ENCODE peak calls at places on chromosomes 1 and 21, in five cellular contexts. One of them, this sample, is unnamed.

GRCh38 chr1:55646181-55646580 is 431.0 kb upstream of the USP24 start:
- DNase-seq in K562: no peak
- DNase-seq in SK-N-SH: no peak
- DNase-seq in HepG2: no peak
- DNase-seq in H1: no peak
- DNase-seq in this sample: no peak

GRCh38 chr1:170097449-170097948 is 23.0 kb upstream of the KIFAP3 start:
- DNase-seq in K562: no peak
- DNase-seq in SK-N-SH: no peak
- DNase-seq in HepG2: no peak
- DNase-seq in H1: no peak
- DNase-seq in this sample: no peak

GRCh38 chr1:224189561-224189960 is 6.5 kb downstream of the DEGS1 start:
- DNase-seq in K562: no peak
- DNase-seq in SK-N-SH: no peak
- DNase-seq in HepG2: no peak
- DNase-seq in H1: no peak
- DNase-seq in this sample: no peak

GRCh38 chr1:21490774-21491482 is 18.3 kb upstream of the ALPL start:
- DNase-seq in K562: peak
- DNase-seq in SK-N-SH: peak
- DNase-seq in HepG2: peak
- DNase-seq in H1: no peak
- DNase-seq in this sample: no peak

GRCh38 chr1:198295975-198296374 is 139.2 kb downstream of the NEK7 start:
- DNase-seq in K562: no peak
- DNase-seq in SK-N-SH: no peak
- DNase-seq in HepG2: no peak
- DNase-seq in H1: no peak
- DNase-seq in this sample: no peak

GRCh38 chr1:6092211-6092610 is 46.5 kb downstream of the KCNAB2 start:
- DNase-seq in K562: no peak
- DNase-seq in SK-N-SH: no peak
- DNase-seq in HepG2: no peak
- DNase-seq in H1: no peak
- DNase-seq in this sample: no peak

GRCh38 chr1:236888126-236888525 is 93.0 kb downstream of the MTR start:
- DNase-seq in K562: no peak
- DNase-seq in SK-N-SH: no peak
- DNase-seq in HepG2: no peak
- DNase-seq in H1: no peak
- DNase-seq in this sample: no peak

GRCh38 chr1:160474392-160475242 is 48.4 kb downstream of the SLAMF6 start:
- DNase-seq in K562: no peak
- DNase-seq in SK-N-SH: no peak
- DNase-seq in HepG2: no peak
- DNase-seq in H1: no peak
- DNase-seq in this sample: peak

GRCh38 chr1:113031060-113031933 is 41.7 kb upstream of the LRIG2 start:
- DNase-seq in K562: no peak
- DNase-seq in SK-N-SH: no peak
- DNase-seq in HepG2: no peak
- DNase-seq in H1: no peak
- DNase-seq in this sample: no peak

GRCh38 chr1:243801378-243801777 is 48.7 kb downstream of the AKT3 start:
- DNase-seq in K562: no peak
- DNase-seq in SK-N-SH: no peak
- DNase-seq in HepG2: no peak
- DNase-seq in H1: no peak
- DNase-seq in this sample: no peak

GRCh38 chr21:36825683-36826082 is 126.8 kb downstream of the SIM2 start:
- DNase-seq in K562: peak
- DNase-seq in SK-N-SH: no peak
- DNase-seq in HepG2: no peak
- DNase-seq in H1: no peak
- DNase-seq in this sample: no peak

GRCh38 chr1:216523449-216524190 is 100.4 kb upstream of the USH2A start:
- DNase-seq in K562: no peak
- DNase-seq in SK-N-SH: no peak
- DNase-seq in HepG2: no peak
- DNase-seq in H1: no peak
- DNase-seq in this sample: no peak

GRCh38 chr1:47646676-47647075 is 208.8 kb downstream of the FOXD2 start:
- DNase-seq in K562: no peak
- DNase-seq in SK-N-SH: no peak
- DNase-seq in HepG2: no peak
- DNase-seq in H1: no peak
- DNase-seq in this sample: no peak

GRCh38 chr21:42016364-42016985 is 6.3 kb upstream of the ZBTB21 start:
- DNase-seq in K562: no peak
- DNase-seq in SK-N-SH: no peak
- DNase-seq in HepG2: no peak
- DNase-seq in H1: no peak
- DNase-seq in this sample: no peak

GRCh38 chr1:56627636-56628039 is 17.5 kb upstream of the PRKAA2 start:
- DNase-seq in K562: no peak
- DNase-seq in SK-N-SH: no peak
- DNase-seq in HepG2: peak
- DNase-seq in H1: no peak
- DNase-seq in this sample: no peak

GRCh38 chr1:216453777-216454176 is 30.5 kb upstream of the USH2A start:
- DNase-seq in K562: no peak
- DNase-seq in SK-N-SH: no peak
- DNase-seq in HepG2: no peak
- DNase-seq in H1: no peak
- DNase-seq in this sample: no peak

GRCh38 chr21:45442276-45442675 is 37.3 kb downstream of the COL18A1 start:
- DNase-seq in K562: no peak
- DNase-seq in SK-N-SH: no peak
- DNase-seq in HepG2: no peak
- DNase-seq in H1: no peak
- DNase-seq in this sample: no peak

GRCh38 chr1:84083321-84083720 is 60.8 kb upstream of the PRKACB start:
- DNase-seq in K562: no peak
- DNase-seq in SK-N-SH: peak
- DNase-seq in HepG2: no peak
- DNase-seq in H1: no peak
- DNase-seq in this sample: no peak

GRCh38 chr1:245475116-245475515 is 320.3 kb downstream of the KIF26B start:
- DNase-seq in K562: no peak
- DNase-seq in SK-N-SH: no peak
- DNase-seq in HepG2: no peak
- DNase-seq in H1: no peak
- DNase-seq in this sample: no peak

GRCh38 chr1:235075121-235075954 is 53.3 kb downstream of the TOMM20 start:
- DNase-seq in K562: no peak
- DNase-seq in SK-N-SH: no peak
- DNase-seq in HepG2: peak
- DNase-seq in H1: no peak
- DNase-seq in this sample: peak

GRCh38 chr1:234324668-234325225 is 48.5 kb upstream of the COA6 start:
- DNase-seq in K562: no peak
- DNase-seq in SK-N-SH: peak
- DNase-seq in HepG2: no peak
- DNase-seq in H1: no peak
- DNase-seq in this sample: no peak

GRCh38 chr21:42845296-42845965 is 33.9 kb downstream of the WDR4 start:
- DNase-seq in K562: no peak
- DNase-seq in SK-N-SH: peak
- DNase-seq in HepG2: no peak
- DNase-seq in H1: no peak
- DNase-seq in this sample: no peak

GRCh38 chr1:213939888-213940287 is 47.9 kb upstream of the PROX1 start:
- DNase-seq in K562: no peak
- DNase-seq in SK-N-SH: no peak
- DNase-seq in HepG2: no peak
- DNase-seq in H1: no peak
- DNase-seq in this sample: no peak

GRCh38 chr1:178501705-178502329 is 5.1 kb upstream of the CLEC20A start:
- DNase-seq in K562: peak
- DNase-seq in SK-N-SH: peak
- DNase-seq in HepG2: peak
- DNase-seq in H1: peak
- DNase-seq in this sample: peak

GRCh38 chr1:203342192-203342940 is 8.6 kb downstream of the FMOD start:
- DNase-seq in K562: peak
- DNase-seq in SK-N-SH: peak
- DNase-seq in HepG2: peak
- DNase-seq in H1: peak
- DNase-seq in this sample: no peak

GRCh38 chr21:37531402-37532042 is 164.9 kb downstream of the DYRK1A start:
- DNase-seq in K562: no peak
- DNase-seq in SK-N-SH: no peak
- DNase-seq in HepG2: no peak
- DNase-seq in H1: no peak
- DNase-seq in this sample: no peak

DNA sequence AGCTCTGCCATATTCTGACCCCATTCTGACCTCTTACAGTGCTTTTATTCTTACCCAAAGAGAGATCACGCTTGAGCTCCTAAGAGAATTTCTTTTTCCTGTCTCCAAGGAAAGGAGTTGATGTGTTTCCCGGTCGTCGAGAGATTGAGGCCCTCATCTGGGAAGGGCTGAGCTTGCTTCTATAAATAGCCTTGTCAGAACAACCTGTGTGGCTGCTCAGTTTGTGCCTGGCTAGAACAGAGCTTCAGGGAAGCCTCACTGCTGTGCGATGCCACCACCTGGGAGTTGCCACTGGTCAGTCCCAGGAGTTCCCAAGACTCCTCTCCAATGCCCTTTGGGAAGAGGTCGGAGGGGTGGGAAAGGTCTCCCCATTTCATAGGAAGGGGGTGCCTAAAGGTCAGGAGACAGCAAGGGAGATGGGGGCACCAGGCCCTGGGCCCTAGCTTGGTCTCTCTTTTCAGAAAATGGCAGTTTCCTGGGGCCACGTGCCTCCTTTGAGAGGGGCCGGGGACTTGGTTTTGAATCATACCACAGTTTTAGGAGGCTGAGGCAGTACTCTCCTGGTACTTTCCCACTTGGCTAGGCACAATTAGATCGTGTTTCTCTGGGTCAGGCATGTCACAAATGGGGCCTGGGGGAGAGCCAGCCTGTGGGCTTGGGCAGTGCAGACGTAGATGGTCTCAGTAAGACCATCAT is 52.1 kb downstream of the EIF2D start:
- DNase-seq in K562: no peak
- DNase-seq in SK-N-SH: no peak
- DNase-seq in HepG2: no peak
- DNase-seq in H1: no peak
- DNase-seq in this sample: no peak
- TF ChIP-seq JUND in K562: no peak
- TF ChIP-seq JUND in SK-N-SH: no peak
- TF ChIP-seq JUND in HepG2: no peak
- TF ChIP-seq JUND in H1: no peak
- TF ChIP-seq JUND in this sample: no peak

GRCh38 chr1:62997849-62998248 is 213.9 kb downstream of the ATG4C start:
- DNase-seq in K562: no peak
- DNase-seq in SK-N-SH: no peak
- DNase-seq in HepG2: no peak
- DNase-seq in H1: no peak
- DNase-seq in this sample: no peak
- TF ChIP-seq CHD2 in K562: no peak
- TF ChIP-seq CHD2 in SK-N-SH: no peak
- TF ChIP-seq CHD2 in HepG2: no peak
- TF ChIP-seq CHD2 in H1: no peak
- TF ChIP-seq CHD2 in this sample: no peak

GRCh38 chr1:25469177-25469576 is 38.5 kb downstream of the MACO1 start:
- DNase-seq in K562: no peak
- DNase-seq in SK-N-SH: no peak
- DNase-seq in HepG2: no peak
- DNase-seq in H1: no peak
- DNase-seq in this sample: no peak
- TF ChIP-seq JUND in K562: no peak
- TF ChIP-seq JUND in SK-N-SH: peak
- TF ChIP-seq JUND in HepG2: no peak
- TF ChIP-seq JUND in H1: no peak
- TF ChIP-seq JUND in this sample: no peak

GRCh38 chr1:226736908-226737818 is 1.9 kb downstream of the ITPKB start:
- DNase-seq in K562: no peak
- DNase-seq in SK-N-SH: peak
- DNase-seq in HepG2: no peak
- DNase-seq in H1: peak
- DNase-seq in this sample: no peak
- TF ChIP-seq CHD2 in K562: no peak
- TF ChIP-seq CHD2 in SK-N-SH: no peak
- TF ChIP-seq CHD2 in HepG2: no peak
- TF ChIP-seq CHD2 in H1: no peak
- TF ChIP-seq CHD2 in this sample: no peak

GRCh38 chr1:85311818-85312217 is 35.4 kb upstream of the BCL10 start:
- DNase-seq in K562: no peak
- DNase-seq in SK-N-SH: no peak
- DNase-seq in HepG2: no peak
- DNase-seq in H1: no peak
- DNase-seq in this sample: no peak

GRCh38 chr1:85307987-85308836 is 31.8 kb upstream of the BCL10 start:
- DNase-seq in K562: peak
- DNase-seq in SK-N-SH: peak
- DNase-seq in HepG2: peak
- DNase-seq in H1: peak
- DNase-seq in this sample: no peak

GRCh38 chr1:85306236-85306635 is 29.8 kb upstream of the BCL10 start:
- DNase-seq in K562: no peak
- DNase-seq in SK-N-SH: no peak
- DNase-seq in HepG2: no peak
- DNase-seq in H1: no peak
- DNase-seq in this sample: no peak

GRCh38 chr1:85313888-85314696 is 37.7 kb upstream of the BCL10 start:
- DNase-seq in K562: no peak
- DNase-seq in SK-N-SH: no peak
- DNase-seq in HepG2: no peak
- DNase-seq in H1: no peak
- DNase-seq in this sample: no peak

GRCh38 chr1:85308837-85309350 is 32.5 kb upstream of the BCL10 start:
- DNase-seq in K562: no peak
- DNase-seq in SK-N-SH: no peak
- DNase-seq in HepG2: no peak
- DNase-seq in H1: no peak
- DNase-seq in this sample: no peak
- TF ChIP-seq JUND in K562: no peak
- TF ChIP-seq JUND in SK-N-SH: no peak
- TF ChIP-seq JUND in HepG2: no peak
- TF ChIP-seq JUND in H1: no peak
- TF ChIP-seq JUND in this sample: no peak

GRCh38 chr21:22374218-22374969 is 1376.2 kb downstream of the NCAM2 start:
- DNase-seq in K562: no peak
- DNase-seq in SK-N-SH: no peak
- DNase-seq in HepG2: no peak
- DNase-seq in H1: peak
- DNase-seq in this sample: no peak
- TF ChIP-seq CHD2 in K562: no peak
- TF ChIP-seq CHD2 in SK-N-SH: no peak
- TF ChIP-seq CHD2 in HepG2: no peak
- TF ChIP-seq CHD2 in H1: no peak
- TF ChIP-seq CHD2 in this sample: no peak